ENCODE peak calls at places on chromosome 13, in five cellular contexts. V is Peyer's patch, Z is bronchial epithelial cell, I is neural progenitor cell, U is aorta. G is an unnamed sample. For H3K36me3, the result is how much of the 10 kb centered on the place peaks cover.

GRCh38 chr13:96020155-96020575 is 33.0 kb downstream of the UGGT2 start:
- DNase-seq in U (no peak), I (peak), Z (peak), V (peak), G (peak)

GRCh38 chr13:98915563-98916348 is 62.1 kb downstream of the DOCK9 start:
- DNase-seq in I (no peak), V (no peak), Z (peak), U (no peak), G (no peak)

GRCh38 chr13:33612641-33613638 is 205.0 kb upstream of the RFC3 start:
- DNase-seq in V (no peak), Z (no peak), U (no peak), I (no peak), G (no peak)

GRCh38 chr13:43363156-43363918 is 340.0 kb downstream of the DNAJC15 start:
- DNase-seq in Z (no peak), U (no peak), I (no peak), V (no peak), G (no peak)

GRCh38 chr13:67934615-67935330 is 704.6 kb upstream of the PCDH9 start:
- DNase-seq in U (no peak), V (no peak), Z (no peak), I (no peak), G (no peak)

GRCh38 chr13:41622545-41623429 is 165.4 kb downstream of the RGCC start:
- DNase-seq in U (no peak), I (no peak), V (no peak), Z (no peak), G (no peak)

GRCh38 chr13:74288361-74288911 is 154.2 kb upstream of the KLF12 start:
- DNase-seq in U (peak), Z (peak), I (peak), V (peak), G (peak)

GRCh38 chr13:109779074-109779473 is 7.3 kb downstream of the IRS2 start:
- DNase-seq in V (peak), Z (no peak), U (no peak), I (no peak), G (no peak)

GRCh38 chr13:20721454-20722357 is 18.2 kb downstream of the IL17D start:
- DNase-seq in U (peak), I (peak), V (no peak), Z (peak), G (peak)

GRCh38 chr13:110017379-110017778 is 231.0 kb upstream of the IRS2 start:
- DNase-seq in U (no peak), I (no peak), Z (peak), V (no peak), G (peak)

GRCh38 chr13:43227721-43228120 is 204.3 kb downstream of the DNAJC15 start:
- DNase-seq in V (no peak), U (no peak), Z (peak), I (no peak), G (no peak)

GRCh38 chr13:40469581-40470282 is 196.7 kb downstream of the FOXO1 start:
- DNase-seq in Z (no peak), I (no peak), V (peak), U (no peak), G (no peak)

GRCh38 chr13:24503376-24503690 is 9.2 kb downstream of the PARP4 start:
- DNase-seq in Z (no peak), U (no peak), V (peak), I (no peak), G (no peak)

GRCh38 chr13:24502567-24503375 is 9.8 kb downstream of the PARP4 start:
- DNase-seq in U (no peak), V (peak), I (peak), Z (peak), G (peak)

GRCh38 chr13:24506698-24507335 is 5.8 kb downstream of the PARP4 start:
- DNase-seq in Z (no peak), U (no peak), V (no peak), I (no peak), G (no peak)

GRCh38 chr13:24505756-24506155 is 6.8 kb downstream of the PARP4 start:
- DNase-seq in Z (no peak), U (no peak), I (no peak), V (no peak), G (no peak)

DNA sequence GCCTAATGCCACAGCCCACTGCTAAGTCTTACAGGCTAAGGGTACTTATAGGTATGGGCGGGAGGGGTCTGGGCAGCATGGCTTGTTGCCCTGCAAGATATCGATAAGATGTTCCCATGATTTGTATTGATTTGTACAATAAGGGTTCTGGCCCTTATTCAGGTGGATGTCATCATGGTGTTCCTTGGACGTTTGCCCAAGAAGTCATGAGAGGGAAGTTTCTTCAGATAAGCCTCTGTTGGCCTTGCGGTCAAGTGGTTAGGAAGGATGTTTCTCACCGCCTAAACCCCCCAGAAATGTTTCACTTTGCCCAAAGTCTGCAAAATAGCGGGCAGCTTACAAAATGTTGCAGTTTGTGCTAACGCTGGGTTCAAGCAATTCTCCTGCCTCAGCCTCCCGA is 7.3 kb downstream of the PARP4 start:
- DNase-seq in V (no peak), I (no peak), Z (no peak), U (no peak), G (no peak)
- H3K36me3 ChIP-seq in V (under half), I (under half), Z (under half), U (under half), G (under half)

DNA sequence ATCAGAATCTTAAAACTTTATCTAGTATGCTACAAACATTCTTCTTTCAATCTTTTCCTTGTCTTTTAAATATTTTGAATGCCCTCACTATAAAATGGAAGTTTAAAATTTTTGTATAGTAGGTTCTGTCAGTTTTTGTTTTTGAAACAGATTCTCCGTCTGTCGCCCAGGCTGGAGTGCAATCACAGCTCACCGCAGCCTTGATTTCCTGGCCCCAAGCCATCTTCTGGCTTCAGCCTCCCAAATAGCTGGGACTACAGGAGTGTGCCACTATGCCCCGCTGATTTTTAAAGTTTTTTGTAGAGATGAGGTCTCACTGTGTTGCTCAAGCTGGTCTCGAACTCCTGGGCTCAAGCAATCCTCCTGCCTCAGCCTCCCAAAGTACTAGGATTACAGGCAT is 20.7 kb downstream of the PHF11 start:
- DNase-seq in I (no peak), U (no peak), V (no peak), Z (no peak), G (no peak)
- H3K36me3 ChIP-seq in I (under half), U (under half), V (under half), Z (under half), G (under half)

GRCh38 chr13:35826626-35827254 is 304.4 kb downstream of the DCLK1 start:
- DNase-seq in I (no peak), U (no peak), Z (no peak), V (no peak), G (peak)

GRCh38 chr13:35822666-35823065 is 308.5 kb downstream of the DCLK1 start:
- DNase-seq in V (no peak), Z (no peak), U (no peak), I (peak), G (no peak)

GRCh38 chr13:35824395-35824794 is 306.8 kb downstream of the DCLK1 start:
- DNase-seq in Z (no peak), U (no peak), I (no peak), V (no peak), G (no peak)

DNA sequence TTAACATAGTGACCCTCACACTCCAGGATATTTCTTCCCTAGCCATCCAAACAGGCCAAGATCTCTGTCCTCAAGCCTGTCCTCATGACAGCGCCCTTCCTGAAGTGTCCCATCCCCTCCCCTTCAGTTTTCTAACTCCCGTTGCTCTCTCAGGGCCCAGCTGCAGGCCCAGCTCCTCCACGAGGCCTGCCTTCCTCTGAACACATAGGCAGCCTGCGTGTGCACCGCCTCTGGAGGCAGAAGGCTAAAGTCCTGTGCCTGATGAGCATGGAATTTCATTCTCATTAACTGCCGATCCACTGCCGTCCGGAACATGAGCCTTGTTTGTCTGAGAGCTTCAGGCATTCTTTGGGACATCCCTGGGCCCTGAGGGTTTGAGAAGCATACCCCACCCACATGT is 306.4 kb downstream of the DCLK1 start:
- DNase-seq in V (no peak), I (no peak), Z (no peak), U (no peak), G (no peak)
- H3K36me3 ChIP-seq in V (under half), I (under half), Z (under half), U (under half), G (under half)

DNA sequence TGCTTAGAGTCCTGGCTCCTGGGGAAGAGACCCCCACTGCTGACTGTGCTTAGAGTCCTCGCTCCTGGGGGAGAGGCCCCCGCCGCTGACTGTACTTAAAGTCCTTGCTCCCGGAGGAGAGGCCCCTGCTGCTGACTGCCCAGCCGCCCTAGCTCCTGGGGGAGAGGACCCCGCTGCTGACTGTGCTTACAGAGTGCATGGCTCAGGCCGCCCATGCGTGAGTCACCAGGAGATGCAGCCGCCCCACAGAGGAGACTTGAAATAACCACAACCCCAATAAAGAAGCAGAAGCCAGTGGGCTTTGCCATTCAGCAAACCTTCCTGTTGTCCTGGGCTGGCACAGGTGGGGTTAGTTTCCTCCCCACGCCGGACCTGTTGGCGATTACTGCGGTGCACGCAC is 79.2 kb upstream of the C13orf46 start:
- DNase-seq in I (no peak), U (no peak), V (no peak), Z (no peak), G (no peak)
- H3K36me3 ChIP-seq in I (under half), U (under half), V (under half), Z (under half), G (under half)

GRCh38 chr13:77056382-77056781 is 29.4 kb upstream of the FBXL3 start:
- DNase-seq in U (no peak), Z (no peak), V (no peak), I (no peak), G (no peak)

GRCh38 chr13:77055158-77055557 is 28.2 kb upstream of the FBXL3 start:
- DNase-seq in Z (no peak), U (no peak), V (no peak), I (no peak), G (no peak)

GRCh38 chr13:77056886-77057285 is 29.9 kb upstream of the FBXL3 start:
- DNase-seq in V (no peak), U (no peak), Z (no peak), I (no peak), G (no peak)

GRCh38 chr13:77048592-77048991 is 21.6 kb upstream of the FBXL3 start:
- DNase-seq in U (no peak), V (no peak), I (peak), Z (no peak), G (peak)

DNA sequence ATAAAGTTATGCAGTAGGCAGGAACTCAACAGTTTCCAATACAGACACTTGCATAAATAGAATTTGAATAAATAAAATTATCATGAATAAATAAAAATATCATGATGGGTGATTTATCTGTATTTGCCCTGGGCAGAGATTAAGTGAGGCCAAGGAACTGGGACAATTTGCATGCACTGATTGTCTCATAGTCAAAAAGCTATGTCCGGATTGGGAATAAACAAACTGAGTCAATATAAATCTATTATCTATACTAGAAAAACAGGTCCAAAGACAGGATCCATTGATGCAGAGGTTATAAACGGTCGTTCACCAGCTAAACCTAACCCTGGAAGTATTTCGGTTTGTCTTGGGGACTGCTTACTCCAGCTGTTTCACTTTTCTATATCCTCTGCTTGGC is 26.2 kb upstream of the FBXL3 start:
- DNase-seq in V (no peak), Z (no peak), U (no peak), I (no peak), G (no peak)
- H3K36me3 ChIP-seq in V (under half), Z (under half), U (under half), I (under half), G (under half)

GRCh38 chr13:111291908-111292307 is 28.5 kb upstream of the TEX29 start:
- DNase-seq in V (no peak), I (no peak), Z (no peak), U (no peak), G (no peak)
- H3K36me3 ChIP-seq in V (under half), I (under half), Z (under half), U (under half), G (half or more)

GRCh38 chr13:30453727-30454126 is 12.0 kb downstream of the HMGB1 start:
- DNase-seq in U (no peak), V (no peak), I (no peak), Z (peak), G (no peak)
- H3K36me3 ChIP-seq in U (under half), V (under half), I (under half), Z (under half), G (under half)

GRCh38 chr13:24454100-24454499 is 58.5 kb downstream of the PARP4 start:
- DNase-seq in I (no peak), U (no peak), Z (no peak), V (no peak), G (no peak)
- H3K36me3 ChIP-seq in I (under half), U (under half), Z (under half), V (under half), G (half or more)

GRCh38 chr13:113634279-113635047 is 23.5 kb downstream of the ATP4B start:
- DNase-seq in V (no peak), Z (no peak), I (no peak), U (no peak), G (no peak)
- H3K36me3 ChIP-seq in V (under half), Z (under half), I (under half), U (under half), G (half or more)

GRCh38 chr13:27097691-27098090 is 73.9 kb downstream of the USP12 start:
- DNase-seq in U (no peak), Z (no peak), I (no peak), V (no peak), G (no peak)
- H3K36me3 ChIP-seq in U (under half), Z (under half), I (under half), V (under half), G (half or more)

G was measured in endodermal cell.